ENCODE peak calls at places on chromosomes 4 and X, in ten cellular contexts. L is tibial nerve, E is stomach, J is ovary, X is sigmoid colon, T is A549, W is transverse colon, V is suprapubic skin, M is H1, S is upper lobe of left lung. P is an unnamed sample.

GRCh38 chrX:32847921-32848320 is 363.4 kb downstream of the DMD start:
- DNase-seq in L (no peak), T (no peak), W (no peak), S (no peak), E (no peak), V (no peak), M (no peak), J (no peak), X (no peak), P (no peak)

GRCh38 chr4:87932718-87933136 is 42.8 kb upstream of the SPP1 start:
- DNase-seq in L (no peak), V (no peak), S (no peak), J (no peak), E (no peak), M (no peak), X (no peak), W (no peak), T (no peak), P (no peak)

GRCh38 chr4:124337874-124338273 is 374.7 kb downstream of the ANKRD50 start:
- DNase-seq in J (no peak), E (no peak), S (no peak), T (no peak), L (peak; percentile 7), V (no peak), M (no peak), W (no peak), X (no peak), P (no peak)

GRCh38 chrX:149129767-149130166 is 375.3 kb downstream of the IDS start:
- DNase-seq in W (no peak), S (no peak), X (no peak), L (no peak), T (no peak), J (no peak), E (no peak), V (no peak), M (no peak), P (no peak)

GRCh38 chrX:23752740-23753435 is 9.8 kb upstream of the ACOT9 start:
- DNase-seq in W (no peak), V (no peak), J (no peak), S (no peak), M (no peak), L (no peak), T (no peak), E (no peak), X (no peak), P (no peak)

GRCh38 chr4:2935762-2936743 is 27.2 kb downstream of the NOP14 start:
- DNase-seq in T (no peak), J (peak; percentile 19), L (no peak), W (no peak), M (no peak), S (peak; percentile 24), X (peak; percentile 56), V (peak; percentile 78), E (peak; percentile 27), P (no peak)

GRCh38 chrX:148311544-148311943 is 188.9 kb upstream of the AFF2 start:
- DNase-seq in T (no peak), L (no peak), S (no peak), V (no peak), M (no peak), E (no peak), W (no peak), J (no peak), X (no peak), P (no peak)

GRCh38 chrX:110276778-110277177 is 41.1 kb downstream of the AMMECR1 start:
- DNase-seq in X (no peak), V (no peak), J (no peak), S (no peak), L (no peak), T (no peak), E (no peak), M (no peak), W (no peak), P (no peak)

GRCh38 chrX:18789916-18790315 is 82.5 kb downstream of the PPEF1 start:
- DNase-seq in L (no peak), X (no peak), M (no peak), T (no peak), V (no peak), S (no peak), J (no peak), W (no peak), E (no peak), P (no peak)

GRCh38 chrX:22950278-22951266 is 49.2 kb upstream of the DDX53 start:
- DNase-seq in E (no peak), L (no peak), X (no peak), T (no peak), J (peak; percentile 33), S (no peak), V (no peak), W (no peak), M (no peak), P (no peak)

GRCh38 chrX:150548684-150549083 is 19.7 kb upstream of the MTM1 start:
- DNase-seq in T (no peak), E (no peak), V (no peak), J (no peak), M (no peak), L (no peak), S (no peak), X (no peak), W (no peak), P (no peak)

GRCh38 chrX:16511776-16512400 is 138.1 kb upstream of the S100G start:
- DNase-seq in W (no peak), V (no peak), E (no peak), T (no peak), L (no peak), X (no peak), M (no peak), J (no peak), S (no peak), P (no peak)

GRCh38 chr4:114582625-114583024 is 16.0 kb upstream of the UGT8 start:
- DNase-seq in T (no peak), L (no peak), J (no peak), W (no peak), X (no peak), S (no peak), M (no peak), E (no peak), V (no peak), P (no peak)

GRCh38 chr4:84324850-84325249 is 174.2 kb downstream of the NKX6-1 start:
- DNase-seq in S (no peak), M (no peak), T (no peak), V (no peak), X (no peak), J (no peak), E (no peak), L (no peak), W (no peak), P (no peak)

GRCh38 chr4:1242506-1243450 is 6.2 kb downstream of the CTBP1 start:
- DNase-seq in S (peak; percentile 13), M (no peak), T (no peak), E (no peak), X (peak; percentile 46), W (peak; percentile 4), V (peak; percentile 72), L (no peak), J (no peak), P (no peak)

GRCh38 chr4:2647403-2648158 is 108.6 kb downstream of the TNIP2 start:
- DNase-seq in E (no peak), X (peak; percentile 27), M (no peak), S (no peak), T (no peak), V (no peak), W (no peak), J (peak; percentile 5), L (no peak), P (no peak)

DNA sequence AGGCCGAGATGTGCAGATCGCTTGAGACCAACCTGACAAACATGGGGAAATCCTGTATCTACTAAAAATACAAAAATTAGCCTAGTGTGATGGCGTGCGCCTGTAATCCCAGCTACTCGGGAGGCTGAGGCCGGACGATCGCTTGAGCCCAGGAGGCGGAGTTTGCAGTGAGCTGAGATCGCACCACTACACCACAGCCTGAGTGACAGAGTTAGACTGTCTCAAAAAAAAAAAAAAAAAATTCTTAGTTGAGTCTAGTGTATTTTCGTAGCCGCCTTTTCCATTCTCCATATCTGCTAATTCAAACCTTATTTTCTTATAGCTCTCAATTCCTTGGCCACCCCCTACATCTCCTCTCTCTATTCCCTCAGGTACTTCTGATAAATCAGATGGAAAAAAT is 978 bp downstream of the POLR2B start:
- DNase-seq in M (no peak), T (no peak), W (peak; percentile 31), L (no peak), V (no peak), S (peak; percentile 46), X (no peak), J (no peak), E (no peak), P (no peak)
- TF ChIP-seq EP300 in M (no peak), T (no peak), W (no peak), L (no peak), V (no peak), S (no peak), X (no peak), J (no peak), E (no peak), P (no peak)

GRCh38 chr4:38179690-38180299 is 219.6 kb downstream of the PTTG2 start:
- DNase-seq in L (peak; percentile 89), S (peak; percentile 84), E (peak; percentile 87), V (no peak), W (peak; percentile 88), T (no peak), M (peak; percentile 86), X (peak; percentile 87), J (peak; percentile 77), P (peak; percentile 94)
- H3K27ac ChIP-seq in L (no peak overlapping the region), S (no peak overlapping the region), E (peak overlapping the region; percentile 47), V (no peak overlapping the region), W (peak overlapping the region; percentile 50), T (no peak overlapping the region), M (no peak overlapping the region), X (peak overlapping the region; percentile 6), J (no peak overlapping the region), P (peak overlapping the region; percentile 55)

DNA sequence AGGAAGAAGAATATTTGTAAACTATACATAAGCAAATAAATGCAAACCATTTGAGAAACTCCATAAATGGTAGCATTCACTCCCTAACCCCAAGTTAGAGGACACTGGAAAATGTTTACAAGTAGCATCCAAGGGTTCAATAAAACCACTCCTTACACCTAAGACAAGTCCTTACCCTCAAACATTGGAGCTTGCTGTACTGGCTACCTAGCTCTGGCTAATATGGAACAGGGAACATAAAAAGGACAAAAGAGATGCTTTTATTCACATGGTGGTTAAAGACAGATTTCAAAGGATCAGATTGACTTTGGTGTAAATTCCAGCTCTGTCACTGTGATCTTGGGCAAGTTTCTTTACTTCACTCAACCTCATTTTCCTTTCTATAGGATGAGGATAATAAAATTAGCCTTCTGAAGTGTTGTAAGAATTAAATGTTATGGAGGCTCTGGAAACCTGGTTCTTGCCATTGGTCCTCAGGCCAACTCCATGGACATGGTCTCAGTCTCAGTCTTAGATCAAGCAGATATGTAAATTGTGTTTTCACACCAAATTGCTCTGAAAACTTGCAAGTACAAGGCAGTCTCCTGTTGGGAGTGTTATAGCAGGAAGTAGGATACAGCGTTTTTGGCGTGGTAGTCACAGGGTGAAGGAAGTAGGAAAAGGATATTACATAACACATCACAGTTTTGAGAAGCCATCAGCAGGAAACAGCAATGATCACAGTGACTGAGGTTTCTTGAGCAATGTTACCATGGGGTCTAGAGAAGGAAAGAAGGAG is 3.3 kb downstream of the CXCL1 start:
- DNase-seq in T (no peak), J (no peak), W (no peak), E (no peak), S (no peak), X (no peak), M (no peak), V (no peak), L (no peak), P (no peak)
- TF ChIP-seq POLR2A in T (no peak), J (no peak), W (no peak), E (no peak), S (no peak), X (no peak), M (no peak), V (no peak), L (no peak), P (no peak)

GRCh38 chrX:103293118-103293517 is 16.6 kb upstream of the TCEAL5 start:
- DNase-seq in J (no peak), V (no peak), M (no peak), L (no peak), S (no peak), E (no peak), X (no peak), W (no peak), T (no peak), P (no peak)
- TF ChIP-seq EP300 in J (no peak), V (no peak), M (no peak), L (no peak), S (no peak), E (no peak), X (no peak), W (no peak), T (no peak), P (no peak)

P was measured in esophagus muscularis mucosa.